ENCODE peak calls at places on chromosomes 16 and 17, in seven cellular contexts. X, R, V, W, Y, I and Q are unnamed samples.

GRCh38 chr17:17447264-17447663 is 29.5 kb upstream of the MED9 start:
- DNase-seq in V (no peak), X (no peak), W (no peak), I (no peak), Y (no peak), R (no peak), Q (no peak)

GRCh38 chr17:63843387-63844292 is 1.2 kb upstream of the SMARCD2 start:
- DNase-seq in Y (peak; percentile 53), R (peak; percentile 19), X (no peak), V (no peak), I (peak; percentile 42), W (peak; percentile 19), Q (no peak)

GRCh38 chr17:55652825-55653224 is 69.8 kb downstream of the TMEM100 start:
- DNase-seq in W (no peak), I (no peak), V (no peak), X (no peak), Y (no peak), R (no peak), Q (no peak)

GRCh38 chr17:80940171-80941123 is 51.2 kb upstream of the CHMP6 start:
- DNase-seq in X (no peak), Y (no peak), V (no peak), R (no peak), I (no peak), W (no peak), Q (no peak)

GRCh38 chr16:2827481-2827790 is 2.7 kb upstream of the ZG16B start:
- DNase-seq in I (no peak), W (no peak), X (no peak), V (no peak), Y (no peak), R (peak; percentile 29), Q (no peak)

GRCh38 chr16:72645526-72645925 is 402.4 kb downstream of the ZFHX3 start:
- DNase-seq in V (no peak), R (no peak), W (no peak), X (no peak), Y (no peak), I (no peak), Q (no peak)

GRCh38 chr16:75218256-75219076 is at the start of gene CTRB1:
- DNase-seq in Y (no peak), I (no peak), W (no peak), V (no peak), X (no peak), R (peak; percentile 46), Q (no peak)

GRCh38 chr16:87822571-87822970 is 46.7 kb downstream of the SLC7A5 start:
- DNase-seq in W (no peak), R (peak; percentile 89), X (no peak), I (no peak), Y (no peak), V (peak; percentile 71), Q (no peak)

GRCh38 chr17:82204831-82205719 is 7.6 kb downstream of the CCDC57 start:
- DNase-seq in X (peak; percentile 75), I (no peak), V (no peak), W (peak; percentile 82), R (no peak), Y (no peak), Q (peak; percentile 74)

GRCh38 chr17:20095366-20096080 is 86.4 kb downstream of the SPECC1 start:
- DNase-seq in V (peak; percentile 66), X (no peak), I (peak; percentile 4), W (peak; percentile 36), R (peak; percentile 76), Y (no peak), Q (peak; percentile 60)

GRCh38 chr16:49528035-49528434 is 154.4 kb downstream of the C16orf78 start:
- DNase-seq in X (no peak), I (no peak), W (no peak), R (no peak), V (peak; percentile 64), Y (no peak), Q (no peak)

GRCh38 chr17:65359016-65359415 is 202.4 kb downstream of the AXIN2 start:
- DNase-seq in X (no peak), I (no peak), W (peak; percentile 83), R (no peak), V (peak; percentile 56), Y (no peak), Q (peak; percentile 98)

GRCh38 chr16:22670551-22670970 is 143.4 kb upstream of the HS3ST2 start:
- DNase-seq in I (no peak), X (no peak), W (no peak), Y (peak; percentile 6), R (peak; percentile 96), V (peak; percentile 96), Q (no peak)

GRCh38 chr16:11913425-11914079 is 2.2 kb downstream of the GSPT1 start:
- DNase-seq in I (peak; percentile 39), Y (peak; percentile 56), V (no peak), R (no peak), W (peak; percentile 75), X (no peak), Q (peak; percentile 16)

GRCh38 chr16:67184453-67185002 is 765 bp upstream of the MATCAP1 start:
- DNase-seq in R (peak; percentile 83), V (no peak), X (no peak), W (no peak), Y (no peak), I (no peak), Q (no peak)

GRCh38 chr16:48049832-48050231 is 106.0 kb downstream of the ABCC12 start:
- DNase-seq in V (no peak), W (no peak), R (no peak), I (no peak), Y (no peak), X (no peak), Q (no peak)

GRCh38 chr17:19533718-19534561 is at the start of gene SLC47A1:
- DNase-seq in I (no peak), V (peak; percentile 47), R (peak; percentile 89), X (no peak), W (peak; percentile 34), Y (no peak), Q (peak; percentile 49)